ENCODE peak calls at places on chromosome 22, in four cellular contexts. One of them, this sample, is unnamed.

GRCh38 chr22:32874330-32874729 is 72.8 kb downstream of the TIMP3 start:
- DNase-seq in pancreas: no peak
- DNase-seq in lung: no peak
- DNase-seq in hepatocyte: no peak
- DNase-seq in this sample: no peak

GRCh38 chr22:42313804-42314581 is 43.5 kb upstream of the TCF20 start:
- DNase-seq in hepatocyte: peak
- DNase-seq in pancreas: peak
- DNase-seq in lung: no peak
- DNase-seq in this sample: no peak

GRCh38 chr22:25419247-25420113 is 145.0 kb upstream of the GRK3 start:
- DNase-seq in pancreas: no peak
- DNase-seq in hepatocyte: peak
- DNase-seq in lung: peak
- DNase-seq in this sample: peak

GRCh38 chr22:36323855-36324331 is 63.9 kb downstream of the MYH9 start:
- DNase-seq in hepatocyte: no peak
- DNase-seq in lung: no peak
- DNase-seq in pancreas: no peak
- DNase-seq in this sample: no peak

GRCh38 chr22:36339171-36340065 is 48.3 kb downstream of the MYH9 start:
- DNase-seq in hepatocyte: no peak
- DNase-seq in pancreas: no peak
- DNase-seq in lung: no peak
- DNase-seq in this sample: no peak

GRCh38 chr22:30325724-30326703 is 727 bp downstream of the TBC1D10A start:
- DNase-seq in hepatocyte: peak
- DNase-seq in pancreas: peak
- DNase-seq in lung: no peak
- DNase-seq in this sample: peak

GRCh38 chr22:49466926-49467590 is 360.6 kb downstream of the BRD1 start:
- DNase-seq in lung: no peak
- DNase-seq in hepatocyte: no peak
- DNase-seq in pancreas: no peak
- DNase-seq in this sample: no peak

GRCh38 chr22:41523464-41524221 is 20.6 kb downstream of the POLR3H start:
- DNase-seq in lung: no peak
- DNase-seq in pancreas: peak
- DNase-seq in hepatocyte: no peak
- DNase-seq in this sample: no peak

GRCh38 chr22:49922926-49923325 is 4.5 kb downstream of the CRELD2 start:
- DNase-seq in pancreas: no peak
- DNase-seq in lung: no peak
- DNase-seq in hepatocyte: no peak
- DNase-seq in this sample: no peak

GRCh38 chr22:23219317-23219716 is 39.0 kb downstream of the BCR start:
- DNase-seq in lung: no peak
- DNase-seq in hepatocyte: no peak
- DNase-seq in pancreas: no peak
- DNase-seq in this sample: no peak

GRCh38 chr22:23219787-23220484 is 39.6 kb downstream of the BCR start:
- DNase-seq in lung: peak
- DNase-seq in hepatocyte: peak
- DNase-seq in pancreas: no peak
- DNase-seq in this sample: peak

GRCh38 chr22:23217171-23218052 is 37.1 kb downstream of the BCR start:
- DNase-seq in hepatocyte: no peak
- DNase-seq in lung: no peak
- DNase-seq in pancreas: no peak
- DNase-seq in this sample: no peak

GRCh38 chr22:23218867-23219251 is 38.5 kb downstream of the BCR start:
- DNase-seq in lung: peak
- DNase-seq in pancreas: peak
- DNase-seq in hepatocyte: peak
- DNase-seq in this sample: peak

DNA sequence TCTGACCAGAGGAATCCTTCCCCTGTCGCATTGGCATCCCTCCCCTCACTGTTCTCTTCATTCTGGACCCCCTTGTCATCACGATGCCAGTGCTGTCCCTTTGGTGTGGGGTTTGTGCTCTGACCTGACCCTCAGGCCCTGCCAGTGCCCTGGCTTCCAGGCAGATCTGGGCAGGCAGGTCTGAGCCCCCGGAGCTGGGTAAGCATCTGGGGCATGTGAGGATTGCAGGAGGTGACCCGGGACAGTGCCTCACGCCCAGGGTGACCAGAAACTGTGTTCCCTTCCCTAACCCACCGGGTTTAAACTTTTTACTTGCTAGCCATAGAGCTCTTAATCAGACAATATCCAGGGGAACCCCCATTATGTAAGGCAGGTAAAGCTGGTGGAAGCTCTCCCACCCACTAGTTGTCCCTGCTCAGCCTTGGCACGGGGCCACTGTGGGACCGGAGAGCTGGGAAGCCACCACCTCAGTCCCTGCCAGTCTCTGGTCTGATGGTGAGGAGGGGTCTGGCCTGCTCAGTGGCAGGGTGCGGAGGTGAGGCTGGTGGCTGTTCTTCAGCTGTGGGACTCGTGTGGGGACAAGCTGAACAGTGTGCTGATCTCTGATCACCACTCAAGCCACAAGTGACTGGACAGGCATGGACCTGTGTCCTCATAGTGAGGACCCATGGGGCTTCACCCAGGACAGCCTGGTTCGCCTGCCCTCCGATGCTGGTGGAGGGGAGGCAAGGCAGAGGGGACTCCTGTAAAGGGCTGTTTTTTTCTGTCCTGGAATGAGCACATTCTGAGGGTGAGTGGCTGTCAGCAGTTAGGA is 38.0 kb downstream of the BCR start:
- DNase-seq in lung: no peak
- DNase-seq in pancreas: no peak
- DNase-seq in hepatocyte: no peak
- DNase-seq in this sample: no peak
- TF ChIP-seq CTCF in lung: no peak
- TF ChIP-seq CTCF in pancreas: no peak
- TF ChIP-seq CTCF in hepatocyte: no peak
- TF ChIP-seq CTCF in this sample: no peak

GRCh38 chr22:23838686-23839468 is at the start of gene DERL3:
- DNase-seq in hepatocyte: peak
- DNase-seq in pancreas: peak
- DNase-seq in lung: peak
- DNase-seq in this sample: peak
- H3K4me3 ChIP-seq in hepatocyte: no peak
- H3K4me3 ChIP-seq in pancreas: peak
- H3K4me3 ChIP-seq in lung: peak
- H3K4me3 ChIP-seq in this sample: peak

GRCh38 chr22:27032121-27032761 is 374.9 kb downstream of the MIAT start:
- DNase-seq in pancreas: peak
- DNase-seq in lung: no peak
- DNase-seq in hepatocyte: no peak
- DNase-seq in this sample: no peak
- TF ChIP-seq CTCF in pancreas: no peak
- TF ChIP-seq CTCF in lung: no peak
- TF ChIP-seq CTCF in hepatocyte: peak
- TF ChIP-seq CTCF in this sample: no peak

GRCh38 chr22:17767236-17768065 is 6.8 kb downstream of the BID start:
- DNase-seq in lung: no peak
- DNase-seq in hepatocyte: no peak
- DNase-seq in pancreas: no peak
- DNase-seq in this sample: no peak

GRCh38 chr22:17769013-17769715 is 5.1 kb downstream of the BID start:
- DNase-seq in lung: no peak
- DNase-seq in pancreas: no peak
- DNase-seq in hepatocyte: no peak
- DNase-seq in this sample: no peak

GRCh38 chr22:17770180-17771077 is 3.8 kb downstream of the BID start:
- DNase-seq in hepatocyte: no peak
- DNase-seq in lung: no peak
- DNase-seq in pancreas: no peak
- DNase-seq in this sample: no peak

GRCh38 chr22:17772249-17772962 is 1.9 kb downstream of the BID start:
- DNase-seq in hepatocyte: no peak
- DNase-seq in pancreas: no peak
- DNase-seq in lung: no peak
- DNase-seq in this sample: no peak

GRCh38 chr22:17769716-17770082 is 4.6 kb downstream of the BID start:
- DNase-seq in hepatocyte: no peak
- DNase-seq in lung: no peak
- DNase-seq in pancreas: no peak
- DNase-seq in this sample: no peak
- H3K4me3 ChIP-seq in hepatocyte: no peak
- H3K4me3 ChIP-seq in lung: no peak
- H3K4me3 ChIP-seq in pancreas: no peak
- H3K4me3 ChIP-seq in this sample: no peak

DNA sequence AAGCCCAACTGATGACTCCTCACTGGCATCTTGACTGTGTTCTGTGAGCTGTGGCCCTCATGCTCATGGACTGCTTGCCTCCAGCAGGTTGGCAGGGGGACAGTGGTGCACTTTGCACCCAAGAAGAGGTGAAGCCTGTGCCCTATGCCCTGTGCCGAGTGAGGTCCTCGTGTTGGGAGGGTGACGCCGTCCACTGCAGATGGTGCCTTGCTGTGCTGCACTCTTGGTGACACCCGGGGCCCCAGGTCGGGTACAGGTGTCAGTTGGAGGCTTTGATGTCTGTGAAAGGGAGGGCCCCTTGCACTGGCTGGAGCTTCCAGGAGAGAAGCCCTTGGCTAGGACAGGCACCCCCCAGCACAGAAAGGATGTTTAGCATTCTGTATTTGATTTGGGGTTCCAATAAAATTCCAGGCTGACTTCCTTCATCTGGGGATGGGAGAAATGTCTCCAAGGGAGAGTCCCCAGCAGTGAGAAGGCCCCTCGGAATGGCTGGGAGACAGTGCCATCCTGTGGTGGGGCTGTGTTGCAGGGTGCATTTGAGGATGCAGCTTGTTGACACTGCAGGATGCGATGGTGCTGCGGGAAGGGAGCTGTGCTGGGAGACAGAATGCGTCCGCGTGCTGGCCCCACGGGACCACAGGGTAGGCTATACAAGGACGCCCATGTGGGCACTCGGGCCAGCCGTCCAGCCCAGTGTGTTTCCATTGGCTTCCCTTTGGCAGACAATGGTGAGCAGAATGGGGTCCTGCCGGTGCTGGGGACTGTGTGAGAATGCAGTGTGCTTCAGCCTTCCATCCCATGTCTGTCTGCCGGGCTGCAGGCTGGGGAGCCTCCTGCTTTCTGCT is 2.5 kb upstream of the ZDHHC8 start:
- DNase-seq in pancreas: no peak
- DNase-seq in hepatocyte: no peak
- DNase-seq in lung: no peak
- DNase-seq in this sample: no peak
- TF ChIP-seq CTCF in pancreas: no peak
- TF ChIP-seq CTCF in hepatocyte: peak
- TF ChIP-seq CTCF in lung: peak
- TF ChIP-seq CTCF in this sample: peak

This sample was measured in HL-60.